ENCODE peak calls at places on chromosomes 6 and 20, in ten cellular contexts. One of them, this sample, is unnamed.

GRCh38 chr20:34420975-34421374 is 57.9 kb downstream of the ITCH start:
- DNase-seq in fibroblast of lung: no peak
- DNase-seq in neural crest cell: no peak
- DNase-seq in thoracic aorta: no peak
- DNase-seq in nephron progenitor cell: no peak
- DNase-seq in lower lobe of right lung: no peak
- DNase-seq in ovary: no peak
- DNase-seq in heart right ventricle: no peak
- DNase-seq in endodermal cell: no peak
- DNase-seq in upper lobe of right lung: no peak
- DNase-seq in this sample: no peak

GRCh38 chr20:46188866-46189265 is 70.8 kb downstream of the CD40 start:
- DNase-seq in ovary: no peak
- DNase-seq in heart right ventricle: no peak
- DNase-seq in upper lobe of right lung: no peak
- DNase-seq in nephron progenitor cell: no peak
- DNase-seq in lower lobe of right lung: no peak
- DNase-seq in neural crest cell: no peak
- DNase-seq in endodermal cell: no peak
- DNase-seq in thoracic aorta: no peak
- DNase-seq in fibroblast of lung: no peak
- DNase-seq in this sample: no peak

GRCh38 chr6:145963216-145964068 is 716 bp downstream of the SHPRH start:
- DNase-seq in endodermal cell: no peak
- DNase-seq in heart right ventricle: peak
- DNase-seq in thoracic aorta: peak
- DNase-seq in nephron progenitor cell: peak
- DNase-seq in neural crest cell: no peak
- DNase-seq in ovary: no peak
- DNase-seq in lower lobe of right lung: peak
- DNase-seq in fibroblast of lung: peak
- DNase-seq in upper lobe of right lung: peak
- DNase-seq in this sample: no peak

GRCh38 chr6:63290507-63291049 is 29.2 kb downstream of the LGSN start:
- DNase-seq in endodermal cell: no peak
- DNase-seq in neural crest cell: no peak
- DNase-seq in thoracic aorta: no peak
- DNase-seq in nephron progenitor cell: no peak
- DNase-seq in upper lobe of right lung: no peak
- DNase-seq in ovary: no peak
- DNase-seq in fibroblast of lung: no peak
- DNase-seq in lower lobe of right lung: no peak
- DNase-seq in heart right ventricle: no peak
- DNase-seq in this sample: no peak

GRCh38 chr6:42118162-42119001 is 24.0 kb downstream of the C6orf132 start:
- DNase-seq in lower lobe of right lung: peak
- DNase-seq in fibroblast of lung: peak
- DNase-seq in neural crest cell: no peak
- DNase-seq in heart right ventricle: peak
- DNase-seq in endodermal cell: no peak
- DNase-seq in upper lobe of right lung: peak
- DNase-seq in nephron progenitor cell: no peak
- DNase-seq in thoracic aorta: no peak
- DNase-seq in ovary: no peak
- DNase-seq in this sample: no peak

GRCh38 chr6:45946352-45946751 is 69.3 kb downstream of the CLIC5 start:
- DNase-seq in nephron progenitor cell: no peak
- DNase-seq in ovary: peak
- DNase-seq in thoracic aorta: no peak
- DNase-seq in endodermal cell: peak
- DNase-seq in lower lobe of right lung: no peak
- DNase-seq in fibroblast of lung: peak
- DNase-seq in upper lobe of right lung: no peak
- DNase-seq in neural crest cell: no peak
- DNase-seq in heart right ventricle: no peak
- DNase-seq in this sample: peak

GRCh38 chr6:166877349-166877748 is 79.0 kb downstream of the RNASET2 start:
- DNase-seq in upper lobe of right lung: no peak
- DNase-seq in ovary: no peak
- DNase-seq in nephron progenitor cell: no peak
- DNase-seq in lower lobe of right lung: no peak
- DNase-seq in thoracic aorta: no peak
- DNase-seq in endodermal cell: no peak
- DNase-seq in neural crest cell: no peak
- DNase-seq in heart right ventricle: no peak
- DNase-seq in fibroblast of lung: no peak
- DNase-seq in this sample: no peak

GRCh38 chr6:107118976-107119375 is 3.7 kb upstream of the BEND3 start:
- DNase-seq in neural crest cell: no peak
- DNase-seq in endodermal cell: peak
- DNase-seq in lower lobe of right lung: no peak
- DNase-seq in thoracic aorta: no peak
- DNase-seq in upper lobe of right lung: no peak
- DNase-seq in nephron progenitor cell: no peak
- DNase-seq in heart right ventricle: no peak
- DNase-seq in ovary: no peak
- DNase-seq in fibroblast of lung: no peak
- DNase-seq in this sample: no peak

GRCh38 chr6:139287868-139288267 is 3.9 kb downstream of the TXLNB start:
- DNase-seq in endodermal cell: no peak
- DNase-seq in nephron progenitor cell: no peak
- DNase-seq in heart right ventricle: no peak
- DNase-seq in lower lobe of right lung: no peak
- DNase-seq in ovary: no peak
- DNase-seq in neural crest cell: no peak
- DNase-seq in fibroblast of lung: no peak
- DNase-seq in thoracic aorta: no peak
- DNase-seq in upper lobe of right lung: no peak
- DNase-seq in this sample: no peak

GRCh38 chr6:105835373-105835772 is 250.8 kb upstream of the PRDM1 start:
- DNase-seq in fibroblast of lung: peak
- DNase-seq in thoracic aorta: no peak
- DNase-seq in upper lobe of right lung: no peak
- DNase-seq in endodermal cell: peak
- DNase-seq in heart right ventricle: no peak
- DNase-seq in neural crest cell: peak
- DNase-seq in lower lobe of right lung: no peak
- DNase-seq in nephron progenitor cell: peak
- DNase-seq in ovary: no peak
- DNase-seq in this sample: no peak

GRCh38 chr6:117138920-117139319 is 126.4 kb upstream of the VGLL2 start:
- DNase-seq in nephron progenitor cell: no peak
- DNase-seq in lower lobe of right lung: no peak
- DNase-seq in endodermal cell: no peak
- DNase-seq in thoracic aorta: no peak
- DNase-seq in upper lobe of right lung: no peak
- DNase-seq in neural crest cell: no peak
- DNase-seq in fibroblast of lung: no peak
- DNase-seq in heart right ventricle: no peak
- DNase-seq in ovary: no peak
- DNase-seq in this sample: no peak

GRCh38 chr6:149941583-149942460 is at the start of gene ULBP2:
- DNase-seq in endodermal cell: peak
- DNase-seq in upper lobe of right lung: peak
- DNase-seq in nephron progenitor cell: peak
- DNase-seq in thoracic aorta: peak
- DNase-seq in fibroblast of lung: peak
- DNase-seq in ovary: peak
- DNase-seq in lower lobe of right lung: peak
- DNase-seq in neural crest cell: peak
- DNase-seq in heart right ventricle: peak
- DNase-seq in this sample: peak

GRCh38 chr20:59124326-59125029 is 39.1 kb upstream of the ZNF831 start:
- DNase-seq in lower lobe of right lung: no peak
- DNase-seq in ovary: no peak
- DNase-seq in neural crest cell: no peak
- DNase-seq in endodermal cell: no peak
- DNase-seq in fibroblast of lung: no peak
- DNase-seq in heart right ventricle: no peak
- DNase-seq in upper lobe of right lung: no peak
- DNase-seq in thoracic aorta: no peak
- DNase-seq in nephron progenitor cell: no peak
- DNase-seq in this sample: no peak

GRCh38 chr20:61002090-61002489 is 250.0 kb upstream of the CDH4 start:
- DNase-seq in thoracic aorta: no peak
- DNase-seq in heart right ventricle: no peak
- DNase-seq in nephron progenitor cell: no peak
- DNase-seq in ovary: no peak
- DNase-seq in upper lobe of right lung: no peak
- DNase-seq in fibroblast of lung: no peak
- DNase-seq in neural crest cell: no peak
- DNase-seq in lower lobe of right lung: no peak
- DNase-seq in endodermal cell: no peak
- DNase-seq in this sample: no peak
- TF ChIP-seq CTCF in thoracic aorta: no peak
- TF ChIP-seq CTCF in heart right ventricle: no peak
- TF ChIP-seq CTCF in nephron progenitor cell: no peak
- TF ChIP-seq CTCF in ovary: no peak
- TF ChIP-seq CTCF in upper lobe of right lung: no peak
- TF ChIP-seq CTCF in fibroblast of lung: no peak
- TF ChIP-seq CTCF in neural crest cell: no peak
- TF ChIP-seq CTCF in lower lobe of right lung: no peak
- TF ChIP-seq CTCF in endodermal cell: no peak
- TF ChIP-seq CTCF in this sample: no peak

DNA sequence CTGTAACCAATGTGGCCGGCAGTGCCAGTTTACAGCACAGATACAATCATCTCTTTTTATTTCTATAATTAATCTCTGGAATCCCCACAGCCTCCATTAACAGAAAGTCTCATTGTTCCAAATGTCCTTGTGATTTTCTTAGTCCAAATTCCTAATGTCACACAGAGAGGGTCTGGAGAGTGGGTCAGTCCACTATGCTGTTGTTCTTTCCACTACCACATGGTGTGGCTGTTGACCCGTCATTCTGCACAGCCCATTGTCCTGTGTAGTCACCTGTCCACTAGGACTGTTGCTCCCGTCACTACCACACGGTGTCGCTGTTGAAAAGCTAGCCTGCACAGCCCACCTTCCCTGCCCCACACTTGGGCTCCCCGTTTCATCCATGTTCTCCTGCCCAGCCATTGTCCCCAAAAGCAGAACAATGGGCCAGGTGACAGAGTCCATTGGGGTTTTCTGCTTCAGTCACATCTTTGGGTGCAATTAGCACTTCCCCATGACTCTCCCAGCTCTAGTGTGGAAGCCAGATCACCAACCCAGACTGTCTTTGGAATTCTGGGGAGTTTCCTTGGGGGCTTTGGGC is 8.6 kb upstream of the LBP start:
- DNase-seq in nephron progenitor cell: peak
- DNase-seq in thoracic aorta: no peak
- DNase-seq in ovary: peak
- DNase-seq in endodermal cell: peak
- DNase-seq in fibroblast of lung: no peak
- DNase-seq in neural crest cell: peak
- DNase-seq in upper lobe of right lung: no peak
- DNase-seq in heart right ventricle: peak
- DNase-seq in lower lobe of right lung: no peak
- DNase-seq in this sample: no peak
- TF ChIP-seq CTCF in nephron progenitor cell: peak
- TF ChIP-seq CTCF in thoracic aorta: peak
- TF ChIP-seq CTCF in ovary: peak
- TF ChIP-seq CTCF in endodermal cell: peak
- TF ChIP-seq CTCF in fibroblast of lung: peak
- TF ChIP-seq CTCF in neural crest cell: peak
- TF ChIP-seq CTCF in upper lobe of right lung: peak
- TF ChIP-seq CTCF in heart right ventricle: peak
- TF ChIP-seq CTCF in lower lobe of right lung: peak
- TF ChIP-seq CTCF in this sample: peak

GRCh38 chr6:135180458-135181332 is at the start of gene MYB:
- DNase-seq in neural crest cell: peak
- DNase-seq in endodermal cell: peak
- DNase-seq in nephron progenitor cell: peak
- DNase-seq in lower lobe of right lung: peak
- DNase-seq in fibroblast of lung: peak
- DNase-seq in ovary: peak
- DNase-seq in heart right ventricle: peak
- DNase-seq in thoracic aorta: no peak
- DNase-seq in upper lobe of right lung: peak
- DNase-seq in this sample: no peak
- TF ChIP-seq CTCF in neural crest cell: no peak
- TF ChIP-seq CTCF in endodermal cell: no peak
- TF ChIP-seq CTCF in nephron progenitor cell: no peak
- TF ChIP-seq CTCF in lower lobe of right lung: no peak
- TF ChIP-seq CTCF in fibroblast of lung: no peak
- TF ChIP-seq CTCF in ovary: no peak
- TF ChIP-seq CTCF in heart right ventricle: no peak
- TF ChIP-seq CTCF in thoracic aorta: no peak
- TF ChIP-seq CTCF in upper lobe of right lung: no peak
- TF ChIP-seq CTCF in this sample: no peak

GRCh38 chr6:114739656-114740055 is 396.8 kb upstream of the HS3ST5 start:
- DNase-seq in endodermal cell: no peak
- DNase-seq in nephron progenitor cell: no peak
- DNase-seq in ovary: no peak
- DNase-seq in fibroblast of lung: no peak
- DNase-seq in neural crest cell: no peak
- DNase-seq in upper lobe of right lung: no peak
- DNase-seq in heart right ventricle: no peak
- DNase-seq in thoracic aorta: no peak
- DNase-seq in lower lobe of right lung: no peak
- DNase-seq in this sample: no peak

GRCh38 chr6:114740547-114740946 is 397.7 kb upstream of the HS3ST5 start:
- DNase-seq in upper lobe of right lung: no peak
- DNase-seq in fibroblast of lung: peak
- DNase-seq in neural crest cell: no peak
- DNase-seq in lower lobe of right lung: no peak
- DNase-seq in nephron progenitor cell: no peak
- DNase-seq in endodermal cell: no peak
- DNase-seq in ovary: no peak
- DNase-seq in thoracic aorta: no peak
- DNase-seq in heart right ventricle: no peak
- DNase-seq in this sample: no peak

GRCh38 chr6:114733596-114733995 is 390.8 kb upstream of the HS3ST5 start:
- DNase-seq in nephron progenitor cell: no peak
- DNase-seq in endodermal cell: no peak
- DNase-seq in thoracic aorta: no peak
- DNase-seq in fibroblast of lung: no peak
- DNase-seq in upper lobe of right lung: no peak
- DNase-seq in neural crest cell: no peak
- DNase-seq in heart right ventricle: no peak
- DNase-seq in ovary: no peak
- DNase-seq in lower lobe of right lung: no peak
- DNase-seq in this sample: no peak

DNA sequence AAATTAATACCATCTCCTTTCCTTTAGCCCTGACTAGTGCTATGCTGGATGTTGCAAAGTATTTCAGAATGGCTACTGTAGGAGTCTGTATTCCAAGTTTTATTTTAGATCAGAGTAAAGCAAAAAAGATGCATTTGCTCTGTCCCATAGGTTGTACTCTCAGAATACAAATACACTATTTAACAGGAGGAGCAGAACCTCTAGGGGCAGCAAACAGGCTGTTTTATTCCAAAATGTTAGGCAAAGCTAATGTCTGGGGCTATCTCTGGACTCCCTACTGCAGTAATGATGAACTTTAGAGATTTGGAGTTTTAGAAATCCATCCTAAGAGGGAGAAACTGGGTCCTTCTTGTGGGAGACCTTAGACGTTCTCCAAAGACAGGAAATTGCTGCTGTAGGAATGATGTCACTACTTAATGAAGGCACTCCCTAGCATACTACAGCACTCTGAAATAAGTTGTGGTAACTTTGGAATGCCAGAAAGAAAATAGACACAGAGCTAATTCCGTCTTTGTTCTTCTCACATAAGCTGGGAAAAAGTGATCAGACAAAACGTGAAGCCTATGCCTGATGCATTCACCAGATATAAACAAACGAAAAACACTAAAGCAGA is 392.4 kb upstream of the HS3ST5 start:
- DNase-seq in endodermal cell: no peak
- DNase-seq in nephron progenitor cell: no peak
- DNase-seq in thoracic aorta: no peak
- DNase-seq in ovary: no peak
- DNase-seq in fibroblast of lung: peak
- DNase-seq in upper lobe of right lung: no peak
- DNase-seq in lower lobe of right lung: no peak
- DNase-seq in heart right ventricle: no peak
- DNase-seq in neural crest cell: no peak
- DNase-seq in this sample: no peak
- TF ChIP-seq CTCF in endodermal cell: peak
- TF ChIP-seq CTCF in nephron progenitor cell: no peak
- TF ChIP-seq CTCF in thoracic aorta: no peak
- TF ChIP-seq CTCF in ovary: no peak
- TF ChIP-seq CTCF in fibroblast of lung: no peak
- TF ChIP-seq CTCF in upper lobe of right lung: no peak
- TF ChIP-seq CTCF in lower lobe of right lung: no peak
- TF ChIP-seq CTCF in heart right ventricle: no peak
- TF ChIP-seq CTCF in neural crest cell: peak
- TF ChIP-seq CTCF in this sample: no peak